ENCODE peak calls at places on chromosomes 7 and 10, in four cellular contexts. One of them, this sample, is unnamed.

GRCh38 chr10:36172054-36172531 is 530.0 kb upstream of the FZD8 start:
- DNase-seq in adrenal gland: no peak
- DNase-seq in fibroblast of pulmonary artery: peak; percentile 77
- DNase-seq in Calu3: no peak
- DNase-seq in this sample: no peak

GRCh38 chr10:13001041-13001886 is at the start of gene CCDC3:
- DNase-seq in Calu3: no peak
- DNase-seq in adrenal gland: no peak
- DNase-seq in fibroblast of pulmonary artery: no peak
- DNase-seq in this sample: peak; percentile 36

GRCh38 chr10:36880898-36881297 is 244.5 kb upstream of the ANKRD30A start:
- DNase-seq in fibroblast of pulmonary artery: peak; percentile 60
- DNase-seq in Calu3: no peak
- DNase-seq in adrenal gland: no peak
- DNase-seq in this sample: no peak

GRCh38 chr7:116271980-116272886 is 61.9 kb downstream of the TES start:
- DNase-seq in fibroblast of pulmonary artery: peak; percentile 95
- DNase-seq in adrenal gland: no peak
- DNase-seq in Calu3: peak; percentile 62
- DNase-seq in this sample: no peak

GRCh38 chr10:51602326-51602725 is 97.1 kb downstream of the CSTF2T start:
- DNase-seq in fibroblast of pulmonary artery: peak; percentile 21
- DNase-seq in Calu3: no peak
- DNase-seq in adrenal gland: peak; percentile 29
- DNase-seq in this sample: no peak

GRCh38 chr7:48924433-48924832 is at the start of gene CDC14C:
- DNase-seq in Calu3: no peak
- DNase-seq in fibroblast of pulmonary artery: no peak
- DNase-seq in adrenal gland: no peak
- DNase-seq in this sample: no peak

GRCh38 chr7:20172736-20173334 is 44.3 kb downstream of the MACC1 start:
- DNase-seq in fibroblast of pulmonary artery: peak; percentile 66
- DNase-seq in adrenal gland: peak; percentile 83
- DNase-seq in Calu3: peak; percentile 81
- DNase-seq in this sample: peak; percentile 77

GRCh38 chr10:126350216-126350992 is 37.9 kb downstream of the ADAM12 start:
- DNase-seq in fibroblast of pulmonary artery: peak; percentile 88
- DNase-seq in adrenal gland: no peak
- DNase-seq in Calu3: peak; percentile 6
- DNase-seq in this sample: no peak

GRCh38 chr7:12398186-12398585 is 5.5 kb downstream of the VWDE start:
- DNase-seq in Calu3: no peak
- DNase-seq in fibroblast of pulmonary artery: no peak
- DNase-seq in adrenal gland: no peak
- DNase-seq in this sample: no peak

GRCh38 chr7:72709909-72710308 is 118.1 kb downstream of the TYW1B start:
- DNase-seq in fibroblast of pulmonary artery: no peak
- DNase-seq in adrenal gland: no peak
- DNase-seq in Calu3: no peak
- DNase-seq in this sample: no peak

GRCh38 chr10:71579668-71580067 is 139.9 kb downstream of the C10orf105 start:
- DNase-seq in fibroblast of pulmonary artery: no peak
- DNase-seq in Calu3: no peak
- DNase-seq in adrenal gland: no peak
- DNase-seq in this sample: no peak

GRCh38 chr7:158047386-158048059 is 540.1 kb downstream of the PTPRN2 start:
- DNase-seq in Calu3: no peak
- DNase-seq in adrenal gland: no peak
- DNase-seq in fibroblast of pulmonary artery: no peak
- DNase-seq in this sample: no peak

GRCh38 chr7:2601907-2602735 is 29.7 kb upstream of the TTYH3 start:
- DNase-seq in Calu3: no peak
- DNase-seq in fibroblast of pulmonary artery: no peak
- DNase-seq in adrenal gland: no peak
- DNase-seq in this sample: no peak

GRCh38 chr7:157502701-157503111 is 165.9 kb downstream of the DNAJB6 start:
- DNase-seq in Calu3: no peak
- DNase-seq in adrenal gland: no peak
- DNase-seq in fibroblast of pulmonary artery: peak; percentile 34
- DNase-seq in this sample: no peak

GRCh38 chr10:819326-819725 is 112.2 kb downstream of the LARP4B start:
- DNase-seq in Calu3: no peak
- DNase-seq in fibroblast of pulmonary artery: peak; percentile 48
- DNase-seq in adrenal gland: peak; percentile 56
- DNase-seq in this sample: no peak

GRCh38 chr10:61990761-61991135 is 89.2 kb downstream of the ARID5B start:
- DNase-seq in adrenal gland: no peak
- DNase-seq in fibroblast of pulmonary artery: peak; percentile 62
- DNase-seq in Calu3: no peak
- DNase-seq in this sample: no peak

GRCh38 chr7:128997161-128997560 is 57.8 kb downstream of the TNPO3 start:
- DNase-seq in adrenal gland: no peak
- DNase-seq in fibroblast of pulmonary artery: no peak
- DNase-seq in Calu3: no peak
- DNase-seq in this sample: no peak

GRCh38 chr7:34991938-34992840 is 45.1 kb downstream of the DPY19L1 start:
- DNase-seq in Calu3: peak; percentile 64
- DNase-seq in adrenal gland: no peak
- DNase-seq in fibroblast of pulmonary artery: peak; percentile 86
- DNase-seq in this sample: no peak

GRCh38 chr10:44467900-44468299 is 83.0 kb upstream of the CXCL12 start:
- DNase-seq in fibroblast of pulmonary artery: no peak
- DNase-seq in Calu3: no peak
- DNase-seq in adrenal gland: no peak
- DNase-seq in this sample: no peak

GRCh38 chr7:98867271-98867701 is 2.5 kb downstream of the TMEM130 start:
- DNase-seq in Calu3: no peak
- DNase-seq in adrenal gland: peak; percentile 44
- DNase-seq in fibroblast of pulmonary artery: no peak
- DNase-seq in this sample: no peak

GRCh38 chr7:26337232-26337865 is 45.7 kb downstream of the SNX10 start:
- DNase-seq in fibroblast of pulmonary artery: no peak
- DNase-seq in Calu3: no peak
- DNase-seq in adrenal gland: no peak
- DNase-seq in this sample: no peak

GRCh38 chr7:132607656-132608055 is 31.4 kb upstream of the PLXNA4 start:
- DNase-seq in fibroblast of pulmonary artery: no peak
- DNase-seq in adrenal gland: no peak
- DNase-seq in Calu3: no peak
- DNase-seq in this sample: no peak

GRCh38 chr7:19249281-19249680 is 104.1 kb upstream of the FERD3L start:
- DNase-seq in Calu3: no peak
- DNase-seq in adrenal gland: no peak
- DNase-seq in fibroblast of pulmonary artery: peak; percentile 25
- DNase-seq in this sample: no peak

GRCh38 chr7:46396501-46396900 is 475.4 kb upstream of the IGFBP3 start:
- DNase-seq in Calu3: no peak
- DNase-seq in adrenal gland: no peak
- DNase-seq in fibroblast of pulmonary artery: no peak
- DNase-seq in this sample: no peak

GRCh38 chr10:132715791-132716680 is 69.9 kb downstream of the NKX6-2 start:
- DNase-seq in adrenal gland: no peak
- DNase-seq in fibroblast of pulmonary artery: no peak
- DNase-seq in Calu3: no peak
- DNase-seq in this sample: no peak

GRCh38 chr7:149854611-149855367 is 16.6 kb downstream of the ZNF862 start:
- DNase-seq in adrenal gland: peak; percentile 71
- DNase-seq in Calu3: peak; percentile 48
- DNase-seq in fibroblast of pulmonary artery: peak; percentile 36
- DNase-seq in this sample: no peak

GRCh38 chr10:44766601-44767000 is 144.5 kb upstream of the TMEM72 start:
- DNase-seq in Calu3: no peak
- DNase-seq in adrenal gland: no peak
- DNase-seq in fibroblast of pulmonary artery: no peak
- DNase-seq in this sample: no peak

GRCh38 chr10:34219860-34220518 is 595.1 kb downstream of the PARD3 start:
- DNase-seq in fibroblast of pulmonary artery: no peak
- DNase-seq in adrenal gland: no peak
- DNase-seq in Calu3: no peak
- DNase-seq in this sample: no peak

GRCh38 chr10:38054361-38054797 is 39.8 kb upstream of the ZNF37A start:
- DNase-seq in Calu3: no peak
- DNase-seq in adrenal gland: no peak
- DNase-seq in fibroblast of pulmonary artery: peak; percentile 92
- DNase-seq in this sample: no peak

GRCh38 chr10:11415095-11415494 is 196.4 kb downstream of the USP6NL start:
- DNase-seq in fibroblast of pulmonary artery: no peak
- DNase-seq in Calu3: no peak
- DNase-seq in adrenal gland: no peak
- DNase-seq in this sample: no peak
- TF ChIP-seq CTCF in fibroblast of pulmonary artery: no peak
- TF ChIP-seq CTCF in Calu3: no peak
- TF ChIP-seq CTCF in adrenal gland: no peak
- TF ChIP-seq CTCF in this sample: no peak

DNA sequence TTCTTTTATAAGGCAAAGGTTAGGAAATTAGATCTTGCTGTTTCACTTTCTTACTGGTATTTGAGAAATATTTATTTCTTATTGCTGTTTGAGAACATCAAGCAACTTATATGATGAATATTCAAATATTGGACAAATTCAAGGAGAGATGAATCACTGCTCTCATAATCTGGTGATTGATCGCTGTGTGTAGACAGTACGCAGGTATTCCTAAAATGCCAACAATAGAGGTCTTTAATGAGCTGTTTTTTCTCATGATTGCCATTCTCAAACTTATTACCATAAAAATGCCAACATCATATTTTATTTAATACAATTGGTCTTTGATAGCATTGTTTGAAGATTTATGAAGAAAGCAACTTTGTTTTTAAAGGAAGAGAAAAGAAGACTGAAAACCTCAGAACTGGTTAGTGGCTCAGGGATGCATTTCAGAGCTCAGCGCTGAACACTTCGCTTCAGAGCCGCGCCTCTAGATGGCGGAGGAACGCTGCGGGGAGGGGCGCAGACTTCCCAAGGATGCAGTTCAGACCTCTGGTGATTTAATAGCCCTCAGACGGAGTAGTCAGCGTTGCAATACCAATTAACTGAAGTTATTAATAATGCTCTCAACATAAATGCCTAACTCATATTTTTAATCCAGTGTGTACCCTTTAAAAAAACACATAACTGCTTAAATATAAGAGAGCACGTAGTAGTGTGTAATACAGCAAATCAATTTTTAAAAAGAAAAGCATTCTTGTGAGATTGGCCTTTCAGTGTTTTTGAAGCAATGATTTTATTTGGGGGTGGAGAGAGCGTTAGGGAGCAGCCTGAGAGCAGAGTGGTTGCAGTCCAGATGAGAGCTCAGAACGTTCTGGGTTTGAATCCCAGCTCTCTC is 38.5 kb upstream of the STEAP4 start:
- DNase-seq in fibroblast of pulmonary artery: peak; percentile 30
- DNase-seq in adrenal gland: peak; percentile 58
- DNase-seq in Calu3: peak; percentile 62
- DNase-seq in this sample: peak; percentile 62
- TF ChIP-seq CTCF in fibroblast of pulmonary artery: peak; percentile 58
- TF ChIP-seq CTCF in adrenal gland: peak; percentile 61
- TF ChIP-seq CTCF in Calu3: peak; percentile 17
- TF ChIP-seq CTCF in this sample: no peak

GRCh38 chr7:37659971-37660370 is 23.6 kb upstream of the GPR141 start:
- DNase-seq in fibroblast of pulmonary artery: no peak
- DNase-seq in Calu3: no peak
- DNase-seq in adrenal gland: no peak
- DNase-seq in this sample: no peak

GRCh38 chr7:37660614-37661013 is 23.0 kb upstream of the GPR141 start:
- DNase-seq in adrenal gland: no peak
- DNase-seq in Calu3: no peak
- DNase-seq in fibroblast of pulmonary artery: no peak
- DNase-seq in this sample: no peak

GRCh38 chr7:37657798-37658197 is 25.8 kb upstream of the GPR141 start:
- DNase-seq in Calu3: no peak
- DNase-seq in adrenal gland: no peak
- DNase-seq in fibroblast of pulmonary artery: no peak
- DNase-seq in this sample: no peak

GRCh38 chr7:37656913-37657530 is 26.5 kb upstream of the GPR141 start:
- DNase-seq in fibroblast of pulmonary artery: no peak
- DNase-seq in Calu3: no peak
- DNase-seq in adrenal gland: no peak
- DNase-seq in this sample: no peak
- TF ChIP-seq CTCF in fibroblast of pulmonary artery: no peak
- TF ChIP-seq CTCF in Calu3: no peak
- TF ChIP-seq CTCF in adrenal gland: no peak
- TF ChIP-seq CTCF in this sample: no peak

GRCh38 chr7:152056621-152057274 is 31.3 kb downstream of the GALNT11 start:
- DNase-seq in fibroblast of pulmonary artery: no peak
- DNase-seq in Calu3: no peak
- DNase-seq in adrenal gland: no peak
- DNase-seq in this sample: no peak

GRCh38 chr7:152051968-152052367 is 26.5 kb downstream of the GALNT11 start:
- DNase-seq in Calu3: no peak
- DNase-seq in fibroblast of pulmonary artery: no peak
- DNase-seq in adrenal gland: no peak
- DNase-seq in this sample: no peak

GRCh38 chr7:152050547-152050971 is 25.1 kb downstream of the GALNT11 start:
- DNase-seq in Calu3: no peak
- DNase-seq in fibroblast of pulmonary artery: peak; percentile 50
- DNase-seq in adrenal gland: no peak
- DNase-seq in this sample: no peak

GRCh38 chr7:152052772-152053171 is 27.3 kb downstream of the GALNT11 start:
- DNase-seq in adrenal gland: no peak
- DNase-seq in fibroblast of pulmonary artery: no peak
- DNase-seq in Calu3: no peak
- DNase-seq in this sample: no peak

GRCh38 chr7:152054377-152055230 is 29.1 kb downstream of the GALNT11 start:
- DNase-seq in adrenal gland: no peak
- DNase-seq in fibroblast of pulmonary artery: peak; percentile 85
- DNase-seq in Calu3: no peak
- DNase-seq in this sample: no peak
- TF ChIP-seq CTCF in adrenal gland: no peak
- TF ChIP-seq CTCF in fibroblast of pulmonary artery: peak; percentile 14
- TF ChIP-seq CTCF in Calu3: no peak
- TF ChIP-seq CTCF in this sample: no peak

GRCh38 chr10:99854860-99855259 is 72.4 kb downstream of the ABCC2 start:
- DNase-seq in fibroblast of pulmonary artery: peak; percentile 91
- DNase-seq in adrenal gland: no peak
- DNase-seq in Calu3: no peak
- DNase-seq in this sample: peak; percentile 31
- TF ChIP-seq CTCF in fibroblast of pulmonary artery: peak; percentile 81
- TF ChIP-seq CTCF in adrenal gland: peak; percentile 38
- TF ChIP-seq CTCF in Calu3: no peak
- TF ChIP-seq CTCF in this sample: no peak

GRCh38 chr7:85183296-85183695 is 3.6 kb downstream of the SEMA3D start:
- DNase-seq in adrenal gland: no peak
- DNase-seq in fibroblast of pulmonary artery: no peak
- DNase-seq in Calu3: no peak
- DNase-seq in this sample: no peak

GRCh38 chr7:85184599-85185354 is 2.1 kb downstream of the SEMA3D start:
- DNase-seq in Calu3: no peak
- DNase-seq in adrenal gland: peak; percentile 27
- DNase-seq in fibroblast of pulmonary artery: peak; percentile 76
- DNase-seq in this sample: peak; percentile 49

GRCh38 chr7:85186521-85187241 is at the start of gene SEMA3D:
- DNase-seq in adrenal gland: peak; percentile 67
- DNase-seq in fibroblast of pulmonary artery: peak; percentile 88
- DNase-seq in Calu3: peak; percentile 84
- DNase-seq in this sample: peak; percentile 95

GRCh38 chr7:85186083-85186520 is 754 bp downstream of the SEMA3D start:
- DNase-seq in adrenal gland: peak; percentile 36
- DNase-seq in Calu3: peak; percentile 18
- DNase-seq in fibroblast of pulmonary artery: peak; percentile 59
- DNase-seq in this sample: peak; percentile 49

GRCh38 chr7:85185355-85186082 is 1.3 kb downstream of the SEMA3D start:
- DNase-seq in adrenal gland: peak; percentile 29
- DNase-seq in fibroblast of pulmonary artery: peak; percentile 75
- DNase-seq in Calu3: peak; percentile 24
- DNase-seq in this sample: peak; percentile 48
- TF ChIP-seq CTCF in adrenal gland: no peak
- TF ChIP-seq CTCF in fibroblast of pulmonary artery: peak; percentile 24
- TF ChIP-seq CTCF in Calu3: no peak
- TF ChIP-seq CTCF in this sample: no peak